ENCODE peak calls at places on chromosomes 4 and X, in five cellular contexts. G is H1, Z is HCT116, D is K562, H is SK-N-SH. B is an unnamed sample.

GRCh38 chrX:112197845-112198244 is 115.3 kb upstream of the TRPC5 start:
- DNase-seq in G (no peak), Z (no peak), D (no peak), H (no peak), B (no peak)

GRCh38 chrX:16445166-16445752 is 204.7 kb upstream of the S100G start:
- DNase-seq in G (no peak), Z (peak), D (peak), H (peak), B (peak)

GRCh38 chr4:31083451-31083850 is 363.3 kb downstream of the PCDH7 start:
- DNase-seq in G (no peak), Z (no peak), D (no peak), H (no peak), B (no peak)

GRCh38 chr4:150006197-150006596 is 72.0 kb upstream of the DCLK2 start:
- DNase-seq in G (no peak), Z (no peak), D (no peak), H (no peak), B (no peak)

GRCh38 chr4:91113130-91113706 is 986.0 kb downstream of the CCSER1 start:
- DNase-seq in G (no peak), Z (peak), D (no peak), H (peak), B (peak)

GRCh38 chr4:143025111-143025704 is 159.5 kb upstream of the USP38 start:
- DNase-seq in G (no peak), Z (peak), D (no peak), H (no peak), B (peak)

GRCh38 chrX:133171962-133172708 is 46.0 kb downstream of the TFDP3 start:
- DNase-seq in G (no peak), Z (peak), D (no peak), H (peak), B (no peak)

GRCh38 chr4:176964116-176964691 is 171.5 kb upstream of the VEGFC start:
- DNase-seq in G (peak), Z (peak), D (no peak), H (no peak), B (peak)

GRCh38 chr4:37928896-37929537 is 31.2 kb upstream of the PTTG2 start:
- DNase-seq in G (no peak), Z (no peak), D (no peak), H (no peak), B (no peak)

GRCh38 chrX:106889468-106889867 is 13.7 kb downstream of the RIPPLY1 start:
- DNase-seq in G (no peak), Z (no peak), D (no peak), H (no peak), B (no peak)

GRCh38 chr4:183552274-183553146 is 47.7 kb downstream of the ING2 start:
- DNase-seq in G (no peak), Z (no peak), D (no peak), H (no peak), B (no peak)

GRCh38 chr4:10074767-10075105 is 41.9 kb downstream of the WDR1 start:
- DNase-seq in G (no peak), Z (no peak), D (peak), H (no peak), B (peak)

GRCh38 chr4:137531951-137532868 is at the start of gene PCDH18:
- DNase-seq in G (peak), Z (no peak), D (no peak), H (peak), B (peak)

GRCh38 chr4:8039290-8039689 is 99.6 kb upstream of the AFAP1 start:
- DNase-seq in G (no peak), Z (no peak), D (no peak), H (peak), B (no peak)

GRCh38 chr4:22439947-22440346 is 75.9 kb downstream of the ADGRA3 start:
- DNase-seq in G (no peak), Z (no peak), D (no peak), H (no peak), B (no peak)

GRCh38 chrX:71458866-71459265 is 74.0 kb upstream of the OGT start:
- DNase-seq in G (no peak), Z (no peak), D (no peak), H (no peak), B (no peak)

GRCh38 chr4:107552306-107552705 is 167.7 kb downstream of the PAPSS1 start:
- DNase-seq in G (no peak), Z (no peak), D (no peak), H (no peak), B (no peak)

GRCh38 chr4:73523126-73523525 is 41.6 kb downstream of the AFM start:
- DNase-seq in G (no peak), Z (no peak), D (no peak), H (no peak), B (no peak)

GRCh38 chr4:83152771-83153170 is 38.2 kb upstream of the PLAC8 start:
- DNase-seq in G (no peak), Z (no peak), D (no peak), H (no peak), B (no peak)

GRCh38 chrX:44094821-44095530 is 121.8 kb upstream of the NDP start:
- DNase-seq in G (no peak), Z (no peak), D (no peak), H (no peak), B (no peak)

GRCh38 chrX:97563531-97564133 is 679.9 kb downstream of the RPA4 start:
- DNase-seq in G (no peak), Z (no peak), D (no peak), H (no peak), B (peak)

GRCh38 chrX:93637591-93637990 is 35.8 kb downstream of the NAP1L3 start:
- DNase-seq in G (no peak), Z (no peak), D (no peak), H (no peak), B (no peak)

GRCh38 chr4:7297374-7297773 is 105.0 kb downstream of the SORCS2 start:
- DNase-seq in G (no peak), Z (no peak), D (no peak), H (no peak), B (no peak)

GRCh38 chr4:138576684-138577083 is 334.5 kb upstream of the SLC7A11 start:
- DNase-seq in G (no peak), Z (peak), D (peak), H (no peak), B (no peak)

GRCh38 chrX:16585486-16586370 is 64.2 kb upstream of the S100G start:
- DNase-seq in G (no peak), Z (no peak), D (no peak), H (no peak), B (no peak)

GRCh38 chr4:140947507-140947906 is 185.8 kb downstream of the RNF150 start:
- DNase-seq in G (no peak), Z (no peak), D (no peak), H (peak), B (peak)

GRCh38 chr4:140955528-140956094 is 177.7 kb downstream of the RNF150 start:
- DNase-seq in G (no peak), Z (no peak), D (no peak), H (no peak), B (no peak)

DNA sequence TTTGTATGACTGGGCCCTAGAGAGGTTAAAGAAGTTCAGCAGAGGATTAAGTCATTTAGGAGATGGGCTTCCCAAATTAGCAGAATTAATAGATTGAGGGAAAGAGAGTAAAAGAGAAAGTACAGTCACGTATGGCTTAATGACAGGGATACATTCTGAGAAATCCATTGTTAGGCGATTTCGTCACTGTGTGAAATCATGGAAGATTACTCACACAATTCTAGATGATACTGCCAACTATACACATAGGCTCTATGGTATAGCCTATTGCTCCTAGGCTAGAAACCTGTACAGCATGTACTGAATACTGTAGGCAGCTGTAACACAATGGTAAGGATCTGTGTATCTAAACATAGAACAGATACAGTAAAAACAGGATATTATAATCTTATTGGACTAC is 180.6 kb downstream of the RNF150 start:
- DNase-seq in G (no peak), Z (no peak), D (no peak), H (no peak), B (no peak)
- TF ChIP-seq JUND in G (no peak), Z (no peak), D (no peak), H (no peak), B (no peak)

GRCh38 chrX:103793541-103793932 is 16.9 kb downstream of the PLP1 start:
- DNase-seq in G (no peak), Z (no peak), D (no peak), H (no peak), B (no peak)

GRCh38 chrX:103792916-103793540 is 16.4 kb downstream of the PLP1 start:
- DNase-seq in G (no peak), Z (no peak), D (no peak), H (no peak), B (peak)

GRCh38 chrX:103791233-103791632 is 14.6 kb downstream of the PLP1 start:
- DNase-seq in G (no peak), Z (no peak), D (no peak), H (no peak), B (no peak)

GRCh38 chrX:103794117-103794516 is 17.5 kb downstream of the PLP1 start:
- DNase-seq in G (no peak), Z (no peak), D (no peak), H (no peak), B (no peak)

GRCh38 chrX:103791826-103792458 is 15.3 kb downstream of the PLP1 start:
- DNase-seq in G (no peak), Z (no peak), D (no peak), H (no peak), B (no peak)
- TF ChIP-seq JUND in G (no peak), Z (no peak), D (no peak), H (peak), B (no peak)

GRCh38 chr4:112852586-112852985 is 196.9 kb upstream of the ANK2 start:
- DNase-seq in G (no peak), Z (no peak), D (no peak), H (no peak), B (no peak)

GRCh38 chr4:112854420-112854819 is 195.0 kb upstream of the ANK2 start:
- DNase-seq in G (no peak), Z (no peak), D (no peak), H (no peak), B (no peak)

GRCh38 chr4:112857461-112857860 is 192.0 kb upstream of the ANK2 start:
- DNase-seq in G (no peak), Z (peak), D (no peak), H (no peak), B (no peak)

GRCh38 chr4:112853662-112854256 is 195.7 kb upstream of the ANK2 start:
- DNase-seq in G (no peak), Z (no peak), D (no peak), H (no peak), B (no peak)

DNA sequence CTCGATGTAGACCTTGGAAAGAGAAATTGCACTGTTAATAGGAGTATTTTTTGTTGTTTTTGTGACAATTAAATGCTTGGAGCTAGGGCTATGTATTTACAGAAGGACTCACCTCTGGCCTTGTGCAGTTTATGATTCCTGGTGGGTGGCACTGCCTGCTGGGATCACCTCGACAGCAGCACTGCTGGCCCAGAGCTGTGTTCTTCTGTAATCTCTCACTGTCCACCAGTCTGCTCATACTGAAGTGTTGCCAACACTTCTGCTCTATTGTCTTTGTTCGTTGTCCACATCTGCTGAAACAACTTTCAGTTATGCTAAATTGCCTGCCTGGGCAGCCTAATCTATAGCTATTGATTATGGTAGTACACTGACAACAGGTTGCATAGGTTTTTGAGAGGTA is 194.4 kb upstream of the ANK2 start:
- DNase-seq in G (no peak), Z (no peak), D (no peak), H (no peak), B (no peak)
- TF ChIP-seq JUND in G (no peak), Z (no peak), D (no peak), H (no peak), B (no peak)

GRCh38 chr4:24768604-24769003 is 26.8 kb upstream of the SOD3 start:
- DNase-seq in G (no peak), Z (no peak), D (no peak), H (no peak), B (no peak)

GRCh38 chr4:24765331-24765990 is 29.9 kb upstream of the SOD3 start:
- DNase-seq in G (no peak), Z (no peak), D (no peak), H (no peak), B (no peak)

GRCh38 chr4:24764305-24764704 is 31.1 kb upstream of the SOD3 start:
- DNase-seq in G (no peak), Z (no peak), D (no peak), H (no peak), B (no peak)

GRCh38 chr4:24768006-24768405 is 27.4 kb upstream of the SOD3 start:
- DNase-seq in G (no peak), Z (no peak), D (no peak), H (no peak), B (no peak)

DNA sequence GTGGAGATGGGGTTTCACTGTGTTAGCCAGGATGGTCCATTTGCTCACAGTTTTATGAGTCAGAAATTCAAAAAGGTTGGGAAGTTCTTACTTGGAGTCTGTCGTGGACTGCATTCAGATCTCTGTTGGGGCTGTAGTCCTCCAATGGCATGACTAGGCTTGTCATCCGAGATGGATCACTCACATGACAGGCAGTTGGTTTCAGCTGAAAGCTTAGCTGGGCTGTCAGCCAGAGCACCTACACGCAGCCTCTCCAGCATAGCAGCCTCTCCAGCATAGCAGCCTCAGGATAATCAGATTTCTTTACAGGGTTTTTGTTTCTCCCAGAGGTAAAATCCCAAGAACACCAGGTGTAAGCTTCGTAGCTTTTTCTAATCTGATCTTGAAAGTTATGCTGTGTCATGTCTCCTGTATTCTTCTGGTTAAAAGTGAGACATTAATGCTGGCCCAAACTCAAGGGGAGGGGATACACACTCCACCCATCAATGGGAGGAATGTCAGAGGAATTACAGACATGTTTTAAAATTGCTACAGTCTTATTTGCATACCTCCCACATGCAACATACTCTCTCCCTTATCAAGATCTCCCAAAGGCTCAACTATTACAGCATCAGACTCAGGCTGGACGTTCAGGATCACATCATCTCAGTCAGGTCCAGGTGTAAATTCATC is 31.6 kb upstream of the SOD3 start:
- DNase-seq in G (no peak), Z (no peak), D (no peak), H (no peak), B (peak)
- TF ChIP-seq JUND in G (no peak), Z (no peak), D (no peak), H (no peak), B (peak)

GRCh38 chr4:152738812-152739211 is 40.7 kb downstream of the TIGD4 start:
- DNase-seq in G (no peak), Z (no peak), D (no peak), H (no peak), B (no peak)
- TF ChIP-seq JUND in G (no peak), Z (no peak), D (no peak), H (no peak), B (no peak)

DNA sequence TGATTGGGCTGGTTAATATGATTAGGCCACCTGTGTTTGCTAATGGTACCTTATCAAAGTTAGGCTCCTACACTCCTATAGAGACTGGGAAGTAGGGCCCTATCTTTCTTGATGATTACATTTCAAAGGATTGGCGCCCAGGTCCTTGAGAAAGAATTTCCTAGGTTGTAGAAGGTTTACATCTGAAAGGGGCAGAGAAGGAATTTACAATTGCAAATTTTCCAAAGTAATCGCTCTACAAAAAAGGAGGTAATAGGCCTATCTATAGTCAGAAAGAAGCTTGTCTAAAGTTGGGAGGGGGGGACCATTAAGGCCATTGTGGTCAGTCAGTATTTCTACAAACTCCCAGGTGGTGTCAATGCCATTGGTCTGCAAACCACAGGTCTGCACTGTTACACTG is 638.4 kb downstream of the IL1RAPL1 start:
- DNase-seq in G (no peak), Z (no peak), D (no peak), H (no peak), B (no peak)
- TF ChIP-seq JUND in G (no peak), Z (no peak), D (no peak), H (no peak), B (no peak)

DNA sequence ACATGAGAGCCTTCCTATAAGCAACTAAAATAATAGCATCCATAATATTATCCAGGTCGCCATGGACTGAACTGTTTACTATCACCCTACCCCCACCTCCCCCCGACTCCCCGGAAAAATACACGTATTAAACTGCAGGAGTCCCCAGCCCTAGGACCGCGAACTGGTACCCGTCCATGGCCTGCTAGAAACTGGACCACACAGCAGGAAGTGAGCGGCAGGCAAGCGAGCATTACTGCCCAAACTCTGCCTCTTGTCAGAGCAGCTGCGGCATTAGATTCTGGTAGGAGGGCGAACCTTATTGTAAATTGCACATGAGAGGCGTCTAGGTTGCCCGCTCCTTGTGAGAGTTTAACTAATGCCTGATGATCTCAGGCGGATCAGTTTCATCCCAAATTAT is 405.8 kb upstream of the ADGRL3 start:
- DNase-seq in G (no peak), Z (no peak), D (no peak), H (no peak), B (no peak)
- TF ChIP-seq JUND in G (no peak), Z (no peak), D (no peak), H (no peak), B (no peak)

GRCh38 chr4:189185810-189186432 is 754.8 kb upstream of the FRG1 start:
- DNase-seq in G (no peak), Z (no peak), D (no peak), H (no peak), B (no peak)
- TF ChIP-seq JUND in G (no peak), Z (no peak), D (no peak), H (no peak), B (no peak)

DNA sequence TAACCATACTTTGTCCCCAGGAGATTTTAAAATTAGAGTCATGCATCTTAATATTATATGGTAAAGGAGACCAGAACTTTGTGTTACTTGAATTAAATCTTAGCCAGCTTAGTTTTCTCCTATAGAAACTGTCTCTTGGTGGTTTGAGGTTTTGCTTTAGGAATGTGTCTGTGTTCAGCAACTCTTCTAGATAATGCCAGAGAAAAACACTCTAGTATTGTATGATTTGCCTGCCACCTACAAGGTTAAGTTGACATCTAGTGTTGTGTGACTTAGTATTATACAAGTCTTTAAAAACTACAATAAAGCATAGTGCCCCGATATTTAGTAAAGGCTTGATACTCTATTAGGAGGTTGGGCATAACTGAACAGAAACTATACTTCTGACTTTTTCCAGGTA is 2.1 kb downstream of the UGT8 start:
- DNase-seq in G (no peak), Z (no peak), D (no peak), H (no peak), B (no peak)
- TF ChIP-seq JUND in G (no peak), Z (no peak), D (no peak), H (no peak), B (no peak)

GRCh38 chrX:130916636-130917422 is 13.8 kb upstream of the ENOX2 start:
- DNase-seq in G (peak), Z (peak), D (peak), H (peak), B (peak)
- TF ChIP-seq JUND in G (no peak), Z (no peak), D (no peak), H (no peak), B (no peak)